ENCODE peak calls at places on chromosomes 1 and 21, in four cellular contexts. V is PC-3; K is memory B cell; O is effector memory CD8-positive, alpha-beta T cell. C is an unnamed sample.

GRCh38 chr1:225813250-225813964 is 3.5 kb downstream of the EPHX1 start:
- ATAC-seq in V (no peak), K (no peak), O (no peak), C (peak)

GRCh38 chr21:16117851-16118592 is 388.2 kb downstream of the USP25 start:
- ATAC-seq in V (peak), K (no peak), O (no peak), C (peak)

GRCh38 chr1:109876617-109877319 is 33.9 kb upstream of the CSF1 start:
- ATAC-seq in V (no peak), K (peak), O (no peak), C (no peak)

GRCh38 chr1:207500306-207500705 is 4.3 kb downstream of the CR1 start:
- ATAC-seq in V (no peak), K (no peak), O (no peak), C (no peak)

GRCh38 chr1:224691526-224691925 is 75.4 kb downstream of the CNIH3 start:
- ATAC-seq in V (no peak), K (no peak), O (no peak), C (no peak)

GRCh38 chr1:62286778-62287224 is 32.4 kb downstream of the KANK4 start:
- ATAC-seq in V (peak), K (no peak), O (no peak), C (peak)

GRCh38 chr1:2226525-2227340 is 1.4 kb upstream of the SKI start:
- ATAC-seq in V (peak), K (no peak), O (no peak), C (no peak)

GRCh38 chr1:19311503-19311930 is 427 bp downstream of the AKR7A2 start:
- ATAC-seq in V (peak), K (no peak), O (peak), C (peak)

GRCh38 chr1:206814716-206815341 is 42.5 kb upstream of the IL10 start:
- ATAC-seq in V (no peak), K (peak), O (no peak), C (no peak)

GRCh38 chr1:159900086-159900680 is at the start of gene CFAP45:
- ATAC-seq in V (peak), K (peak), O (peak), C (peak)

GRCh38 chr1:91864017-91864700 is 21.8 kb downstream of the TGFBR3 start:
- ATAC-seq in V (peak), K (no peak), O (no peak), C (peak)

GRCh38 chr1:244456586-244456985 is 4.5 kb upstream of the CATSPERE start:
- ATAC-seq in V (no peak), K (no peak), O (no peak), C (no peak)

GRCh38 chr21:21373969-21374368 is 375.8 kb downstream of the NCAM2 start:
- ATAC-seq in V (peak), K (no peak), O (no peak), C (no peak)

GRCh38 chr1:232046531-232047283 is 420.1 kb downstream of the DISC1 start:
- ATAC-seq in V (no peak), K (no peak), O (no peak), C (peak)

GRCh38 chr1:21537932-21538630 is 28.9 kb downstream of the ALPL start:
- ATAC-seq in V (no peak), K (no peak), O (no peak), C (peak)

GRCh38 chr1:174116042-174116441 is 43.3 kb upstream of the RABGAP1L start:
- ATAC-seq in V (no peak), K (no peak), O (no peak), C (peak)

GRCh38 chr1:30183895-30184294 is 539.5 kb downstream of the MATN1 start:
- ATAC-seq in V (no peak), K (no peak), O (no peak), C (no peak)

GRCh38 chr1:32780628-32781267 is 36.4 kb downstream of the YARS1 start:
- ATAC-seq in V (peak), K (no peak), O (no peak), C (peak)

GRCh38 chr1:50368179-50369007 is 54.9 kb downstream of the DMRTA2 start:
- ATAC-seq in V (peak), K (no peak), O (no peak), C (peak)

GRCh38 chr21:28723666-28724065 is 269.0 kb downstream of the LTN1 start:
- ATAC-seq in V (no peak), K (no peak), O (no peak), C (peak)

GRCh38 chr1:208107817-208108608 is 136.2 kb downstream of the PLXNA2 start:
- ATAC-seq in V (peak), K (no peak), O (no peak), C (peak)

GRCh38 chr1:26785611-26786436 is 1.9 kb upstream of the PIGV start:
- ATAC-seq in V (no peak), K (no peak), O (no peak), C (no peak)

GRCh38 chr1:211541715-211542477 is 37.1 kb downstream of the SLC30A1 start:
- ATAC-seq in V (peak), K (no peak), O (no peak), C (peak)

GRCh38 chr1:92442351-92442750 is 44.4 kb downstream of the GFI1 start:
- ATAC-seq in V (no peak), K (no peak), O (no peak), C (no peak)

GRCh38 chr1:246532519-246532918 is 25.4 kb upstream of the SMYD3 start:
- ATAC-seq in V (peak), K (no peak), O (no peak), C (no peak)

GRCh38 chr1:207658904-207659485 is 14.1 kb downstream of the CR1L start:
- ATAC-seq in V (no peak), K (no peak), O (no peak), C (no peak)

GRCh38 chr21:14675774-14676530 is 129.8 kb upstream of the SAMSN1 start:
- ATAC-seq in V (no peak), K (peak), O (peak), C (peak)

GRCh38 chr1:208190784-208191183 is 53.4 kb downstream of the PLXNA2 start:
- ATAC-seq in V (no peak), K (no peak), O (no peak), C (no peak)

C was measured in esophagus mucosa.